ENCODE peak calls at places on chromosome 2, in ten cellular contexts. One of them, this sample, is unnamed.

GRCh38 chr2:225074366-225074765 is 32.1 kb upstream of the DOCK10 start:
- DNase-seq in BJ: no peak
- DNase-seq in aorta: no peak
- DNase-seq in stimulated activated naive CD8-positive, alpha-beta T cell treated with anti-CD3 and anti-CD28 coated beads, Interleukin-15, Interleukin-2, amounts not matched to agents 100 U/mL and 50 U/mL, for 24 hours: no peak
- DNase-seq in choroid plexus epithelial cell: peak
- DNase-seq in CD14-positive monocyte: no peak
- DNase-seq in GM20000: no peak
- DNase-seq in SJSA1: no peak
- DNase-seq in AG09309: no peak
- DNase-seq in iris pigment epithelial cell: peak
- DNase-seq in this sample: no peak

GRCh38 chr2:179861777-179862117 is 335 bp upstream of the ZNF385B start:
- DNase-seq in AG09309: no peak
- DNase-seq in iris pigment epithelial cell: peak
- DNase-seq in GM20000: peak
- DNase-seq in BJ: no peak
- DNase-seq in stimulated activated naive CD8-positive, alpha-beta T cell treated with anti-CD3 and anti-CD28 coated beads, Interleukin-15, Interleukin-2, amounts not matched to agents 100 U/mL and 50 U/mL, for 24 hours: no peak
- DNase-seq in choroid plexus epithelial cell: peak
- DNase-seq in aorta: no peak
- DNase-seq in SJSA1: no peak
- DNase-seq in CD14-positive monocyte: no peak
- DNase-seq in this sample: peak

GRCh38 chr2:195280024-195280423 is 377.0 kb upstream of the SLC39A10 start:
- DNase-seq in CD14-positive monocyte: no peak
- DNase-seq in AG09309: no peak
- DNase-seq in SJSA1: no peak
- DNase-seq in GM20000: no peak
- DNase-seq in BJ: no peak
- DNase-seq in stimulated activated naive CD8-positive, alpha-beta T cell treated with anti-CD3 and anti-CD28 coated beads, Interleukin-15, Interleukin-2, amounts not matched to agents 100 U/mL and 50 U/mL, for 24 hours: no peak
- DNase-seq in choroid plexus epithelial cell: no peak
- DNase-seq in aorta: no peak
- DNase-seq in iris pigment epithelial cell: no peak
- DNase-seq in this sample: no peak

GRCh38 chr2:203867561-203868200 is at the start of gene CTLA4:
- DNase-seq in SJSA1: no peak
- DNase-seq in iris pigment epithelial cell: no peak
- DNase-seq in GM20000: no peak
- DNase-seq in AG09309: no peak
- DNase-seq in CD14-positive monocyte: no peak
- DNase-seq in stimulated activated naive CD8-positive, alpha-beta T cell treated with anti-CD3 and anti-CD28 coated beads, Interleukin-15, Interleukin-2, amounts not matched to agents 100 U/mL and 50 U/mL, for 24 hours: no peak
- DNase-seq in BJ: no peak
- DNase-seq in aorta: no peak
- DNase-seq in choroid plexus epithelial cell: no peak
- DNase-seq in this sample: no peak

GRCh38 chr2:219058541-219059374 is 2.0 kb downstream of the IHH start:
- DNase-seq in BJ: no peak
- DNase-seq in GM20000: peak
- DNase-seq in choroid plexus epithelial cell: no peak
- DNase-seq in CD14-positive monocyte: no peak
- DNase-seq in AG09309: no peak
- DNase-seq in SJSA1: no peak
- DNase-seq in aorta: peak
- DNase-seq in iris pigment epithelial cell: no peak
- DNase-seq in stimulated activated naive CD8-positive, alpha-beta T cell treated with anti-CD3 and anti-CD28 coated beads, Interleukin-15, Interleukin-2, amounts not matched to agents 100 U/mL and 50 U/mL, for 24 hours: peak
- DNase-seq in this sample: no peak

GRCh38 chr2:173311844-173312606 is 42.6 kb upstream of the CDCA7 start:
- DNase-seq in AG09309: no peak
- DNase-seq in SJSA1: no peak
- DNase-seq in choroid plexus epithelial cell: no peak
- DNase-seq in aorta: no peak
- DNase-seq in GM20000: no peak
- DNase-seq in iris pigment epithelial cell: no peak
- DNase-seq in CD14-positive monocyte: no peak
- DNase-seq in BJ: no peak
- DNase-seq in stimulated activated naive CD8-positive, alpha-beta T cell treated with anti-CD3 and anti-CD28 coated beads, Interleukin-15, Interleukin-2, amounts not matched to agents 100 U/mL and 50 U/mL, for 24 hours: no peak
- DNase-seq in this sample: no peak

GRCh38 chr2:217908544-217908943 is 94.3 kb downstream of the TNS1 start:
- DNase-seq in stimulated activated naive CD8-positive, alpha-beta T cell treated with anti-CD3 and anti-CD28 coated beads, Interleukin-15, Interleukin-2, amounts not matched to agents 100 U/mL and 50 U/mL, for 24 hours: no peak
- DNase-seq in iris pigment epithelial cell: no peak
- DNase-seq in choroid plexus epithelial cell: no peak
- DNase-seq in CD14-positive monocyte: no peak
- DNase-seq in BJ: no peak
- DNase-seq in aorta: peak
- DNase-seq in GM20000: no peak
- DNase-seq in AG09309: no peak
- DNase-seq in SJSA1: no peak
- DNase-seq in this sample: no peak

GRCh38 chr2:239554761-239555565 is 154.1 kb upstream of the HDAC4 start:
- DNase-seq in GM20000: no peak
- DNase-seq in AG09309: no peak
- DNase-seq in SJSA1: no peak
- DNase-seq in aorta: no peak
- DNase-seq in BJ: no peak
- DNase-seq in choroid plexus epithelial cell: no peak
- DNase-seq in CD14-positive monocyte: no peak
- DNase-seq in stimulated activated naive CD8-positive, alpha-beta T cell treated with anti-CD3 and anti-CD28 coated beads, Interleukin-15, Interleukin-2, amounts not matched to agents 100 U/mL and 50 U/mL, for 24 hours: no peak
- DNase-seq in iris pigment epithelial cell: no peak
- DNase-seq in this sample: no peak

GRCh38 chr2:164000171-164000570 is 264.4 kb upstream of the FIGN start:
- DNase-seq in stimulated activated naive CD8-positive, alpha-beta T cell treated with anti-CD3 and anti-CD28 coated beads, Interleukin-15, Interleukin-2, amounts not matched to agents 100 U/mL and 50 U/mL, for 24 hours: no peak
- DNase-seq in SJSA1: no peak
- DNase-seq in AG09309: peak
- DNase-seq in CD14-positive monocyte: no peak
- DNase-seq in choroid plexus epithelial cell: peak
- DNase-seq in BJ: peak
- DNase-seq in iris pigment epithelial cell: peak
- DNase-seq in aorta: no peak
- DNase-seq in GM20000: no peak
- DNase-seq in this sample: no peak

GRCh38 chr2:237177052-237177451 is 91.4 kb downstream of the COPS8 start:
- DNase-seq in SJSA1: no peak
- DNase-seq in aorta: no peak
- DNase-seq in stimulated activated naive CD8-positive, alpha-beta T cell treated with anti-CD3 and anti-CD28 coated beads, Interleukin-15, Interleukin-2, amounts not matched to agents 100 U/mL and 50 U/mL, for 24 hours: no peak
- DNase-seq in AG09309: no peak
- DNase-seq in iris pigment epithelial cell: no peak
- DNase-seq in BJ: no peak
- DNase-seq in choroid plexus epithelial cell: no peak
- DNase-seq in CD14-positive monocyte: no peak
- DNase-seq in GM20000: no peak
- DNase-seq in this sample: peak

GRCh38 chr2:118974103-118974911 is 32.3 kb downstream of the MARCO start:
- DNase-seq in GM20000: no peak
- DNase-seq in iris pigment epithelial cell: peak
- DNase-seq in CD14-positive monocyte: peak
- DNase-seq in SJSA1: no peak
- DNase-seq in BJ: peak
- DNase-seq in stimulated activated naive CD8-positive, alpha-beta T cell treated with anti-CD3 and anti-CD28 coated beads, Interleukin-15, Interleukin-2, amounts not matched to agents 100 U/mL and 50 U/mL, for 24 hours: no peak
- DNase-seq in aorta: no peak
- DNase-seq in choroid plexus epithelial cell: peak
- DNase-seq in AG09309: peak
- DNase-seq in this sample: peak